ENCODE peak calls at places on chromosomes 12 and 14, in six cellular contexts. G, R, N, P, T and U are unnamed samples. For H3K27me3, the result is how much of the 10 kb centered on the place peaks cover.

GRCh38 chr12:110579239-110579888 is 3.8 kb downstream of the PPTC7 start:
- DNase-seq in T (no peak), G (no peak), P (no peak), N (no peak), R (no peak), U (no peak)

GRCh38 chr12:76611533-76611932 is 52.0 kb upstream of the OSBPL8 start:
- DNase-seq in R (no peak), G (no peak), T (no peak), N (no peak), P (no peak), U (no peak)

GRCh38 chr12:50073712-50074111 is 11.4 kb upstream of the SMARCD1 start:
- DNase-seq in N (no peak), T (no peak), P (no peak), G (no peak), R (no peak), U (no peak)

GRCh38 chr14:105898482-105899010 is 372.2 kb downstream of the TMEM121 start:
- DNase-seq in T (no peak), R (no peak), P (peak), N (no peak), G (no peak), U (no peak)

GRCh38 chr12:13374783-13375182 is 178.3 kb downstream of the EMP1 start:
- DNase-seq in P (no peak), N (no peak), T (peak), G (no peak), R (no peak), U (no peak)

GRCh38 chr14:68819260-68819691 is 26.4 kb upstream of the ZFP36L1 start:
- DNase-seq in N (no peak), R (no peak), T (peak), G (peak), P (peak), U (no peak)

GRCh38 chr14:24137529-24138395 is 1.8 kb downstream of the PSME1 start:
- DNase-seq in R (no peak), T (no peak), N (no peak), G (no peak), P (no peak), U (no peak)

GRCh38 chr12:62848418-62848817 is 86.5 kb downstream of the PPM1H start:
- DNase-seq in P (no peak), G (peak), R (no peak), T (no peak), N (peak), U (no peak)

GRCh38 chr12:120094485-120094884 is 22.1 kb downstream of the RAB35 start:
- DNase-seq in R (no peak), N (no peak), G (no peak), P (no peak), T (no peak), U (no peak)

GRCh38 chr14:102799684-102800562 is 22.7 kb downstream of the TRAF3 start:
- DNase-seq in P (no peak), N (no peak), T (no peak), R (no peak), G (no peak), U (no peak)

GRCh38 chr12:83097656-83098055 is 410.9 kb downstream of the TMTC2 start:
- DNase-seq in P (no peak), N (no peak), R (no peak), T (no peak), G (no peak), U (no peak)

GRCh38 chr12:93722179-93722578 is 45.0 kb downstream of the CRADD start:
- DNase-seq in G (no peak), N (no peak), R (no peak), T (no peak), P (no peak), U (no peak)

GRCh38 chr12:42590324-42590934 is 883 bp upstream of the PRICKLE1 start:
- DNase-seq in P (no peak), T (peak), R (no peak), N (no peak), G (no peak), U (peak)

GRCh38 chr12:27696293-27696652 is at the start of gene REP15:
- DNase-seq in R (peak), P (no peak), G (no peak), N (no peak), T (no peak), U (no peak)

GRCh38 chr14:104694991-104695659 is 5.7 kb downstream of the INF2 start:
- DNase-seq in G (no peak), T (no peak), N (no peak), P (no peak), R (no peak), U (no peak)

GRCh38 chr12:87935216-87935615 is 94.0 kb downstream of the C12orf50 start:
- DNase-seq in T (no peak), N (no peak), G (no peak), R (no peak), P (no peak), U (no peak)

GRCh38 chr12:94597268-94597667 is 53.1 kb downstream of the TMCC3 start:
- DNase-seq in R (no peak), N (no peak), T (no peak), P (no peak), G (no peak), U (no peak)

GRCh38 chr12:5661820-5662219 is 229.9 kb downstream of the NTF3 start:
- DNase-seq in N (no peak), G (no peak), R (no peak), P (no peak), T (no peak), U (no peak)

GRCh38 chr12:8037046-8037663 is 4.6 kb downstream of the FOXJ2 start:
- DNase-seq in P (no peak), R (no peak), T (no peak), N (no peak), G (no peak), U (no peak)

GRCh38 chr12:3752741-3753486 is at the start of gene CRACR2A:
- DNase-seq in R (no peak), P (peak), N (peak), T (peak), G (peak), U (peak)

GRCh38 chr14:89027097-89027740 is 202.8 kb downstream of the TTC8 start:
- DNase-seq in T (peak), R (peak), N (no peak), G (peak), P (peak), U (peak)

GRCh38 chr12:53476769-53477209 is 22.5 kb downstream of the MAP3K12 start:
- DNase-seq in N (no peak), R (no peak), G (no peak), P (peak), T (no peak), U (peak)

GRCh38 chr12:5377997-5378596 is 53.8 kb upstream of the NTF3 start:
- DNase-seq in N (no peak), T (no peak), P (no peak), R (no peak), G (no peak), U (no peak)

GRCh38 chr12:112759786-112760185 is 31.8 kb upstream of the RPH3A start:
- DNase-seq in G (no peak), T (no peak), R (no peak), P (no peak), N (no peak), U (no peak)

GRCh38 chr12:113762849-113763816 is 203.0 kb downstream of the RBM19 start:
- DNase-seq in P (no peak), T (no peak), R (no peak), G (no peak), N (no peak), U (no peak)
- H3K27me3 ChIP-seq in P (under half), T (under half), R (under half), G (under half), N (under half), U (under half)

GRCh38 chr12:104458645-104459555 is 2.2 kb downstream of the CHST11 start:
- DNase-seq in P (peak), N (no peak), T (peak), R (no peak), G (no peak), U (peak)

GRCh38 chr12:104456417-104456949 is at the start of gene CHST11:
- DNase-seq in T (peak), N (no peak), G (peak), P (peak), R (no peak), U (peak)

GRCh38 chr12:104456950-104457745 is 400 bp downstream of the CHST11 start:
- DNase-seq in G (no peak), R (no peak), P (peak), N (no peak), T (peak), U (peak)

GRCh38 chr12:104459556-104459909 is 2.8 kb downstream of the CHST11 start:
- DNase-seq in N (no peak), G (no peak), P (no peak), R (no peak), T (no peak), U (no peak)

DNA sequence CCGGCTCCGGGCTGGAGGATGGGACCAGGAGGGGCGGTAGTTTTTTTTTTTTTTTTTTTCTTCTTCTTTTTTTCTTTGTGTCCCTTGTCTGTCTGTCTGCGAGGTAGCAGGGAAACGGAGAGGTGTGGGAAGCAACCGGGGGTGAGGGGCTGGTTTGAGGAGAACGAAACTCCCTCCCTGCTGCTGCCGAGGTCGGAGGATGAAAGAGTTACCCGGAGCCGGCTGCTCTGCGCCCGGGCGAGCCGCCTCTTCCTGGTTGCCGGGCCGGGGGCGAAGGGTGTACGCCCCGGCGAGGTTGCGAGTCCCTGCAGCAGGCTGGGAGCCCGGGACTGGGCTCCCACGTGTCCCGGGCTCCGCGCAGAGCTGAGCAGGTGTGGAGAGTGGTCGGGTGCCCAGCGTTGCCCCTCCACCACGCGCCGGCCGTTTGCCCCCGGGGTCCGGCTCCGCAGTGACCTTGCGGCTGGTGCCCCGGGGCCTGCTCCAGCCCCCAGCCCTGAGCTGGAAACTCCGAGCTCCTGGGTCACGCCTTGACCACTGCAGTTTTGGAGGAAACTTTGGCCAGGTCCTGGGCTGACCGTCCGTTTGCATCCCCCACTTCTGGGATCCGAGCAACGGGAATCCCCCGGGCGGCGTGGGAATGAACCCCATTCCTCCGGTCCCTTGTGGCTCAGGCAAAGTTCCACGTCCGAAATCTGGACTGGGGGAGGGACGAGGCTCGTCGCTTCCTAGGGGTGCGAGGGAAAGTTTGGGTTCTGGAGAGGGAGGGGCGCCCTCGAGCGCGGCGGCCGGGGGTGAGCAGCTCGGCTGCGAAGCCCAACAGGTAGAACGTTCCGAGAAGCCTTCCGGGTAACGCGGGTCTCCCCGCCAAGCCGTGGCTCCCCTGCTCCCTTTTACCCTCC is 1.2 kb downstream of the CHST11 start:
- DNase-seq in T (peak), G (no peak), R (no peak), P (peak), N (no peak), U (peak)
- TF ChIP-seq MAX in T (no peak), G (peak), R (no peak), P (no peak), N (no peak), U (no peak)

GRCh38 chr12:1932264-1932777 is 13.9 kb upstream of the CACNA2D4 start:
- DNase-seq in R (no peak), T (peak), G (no peak), N (no peak), P (no peak), U (no peak)
- TF ChIP-seq EZH2 in R (no peak), T (no peak), G (no peak), N (no peak), P (no peak), U (no peak)

GRCh38 chr12:45668641-45669040 is 60.9 kb upstream of the ARID2 start:
- DNase-seq in N (no peak), T (no peak), R (no peak), G (no peak), P (no peak), U (no peak)
- H3K27me3 ChIP-seq in N (under half), T (under half), R (under half), G (under half), P (under half), U (under half)

GRCh38 chr12:51814311-51815088 is 34.0 kb downstream of the FIGNL2 start:
- DNase-seq in N (no peak), T (peak), R (peak), P (peak), G (no peak), U (peak)
- TF ChIP-seq MAX in N (no peak), T (peak), R (peak), P (no peak), G (peak), U (peak)